ENCODE peak calls at places on chromosomes 11 and 22, in nine cellular contexts. D is breast epithelium, H is right lobe of liver, T is uterus, W is A549, K is adrenal gland, M is ovary, F is spleen, Y is IMR-90. S is an unnamed sample.

GRCh38 chr11:98965775-98966174 is 55.0 kb upstream of the CNTN5 start:
- DNase-seq in D (no peak), H (no peak), T (no peak), W (no peak), K (no peak), M (no peak), F (no peak), Y (no peak), S (no peak)

GRCh38 chr11:46315033-46315738 is 32.1 kb upstream of the DGKZ start:
- DNase-seq in D (no peak), H (no peak), T (peak; percentile 69), W (peak; percentile 98), K (peak; percentile 67), M (peak; percentile 70), F (peak; percentile 81), Y (peak; percentile 71), S (peak; percentile 80)

GRCh38 chr11:114606003-114606801 is 10.6 kb upstream of the NXPE4 start:
- DNase-seq in D (no peak), H (no peak), T (no peak), W (no peak), K (no peak), M (no peak), F (no peak), Y (peak; percentile 3), S (no peak)

GRCh38 chr22:40472036-40472435 is 101.6 kb downstream of the SGSM3 start:
- DNase-seq in D (no peak), H (no peak), T (no peak), W (no peak), K (no peak), M (no peak), F (no peak), Y (no peak), S (no peak)

GRCh38 chr11:73145986-73146575 is 4.0 kb upstream of the FCHSD2 start:
- DNase-seq in D (no peak), H (no peak), T (no peak), W (no peak), K (no peak), M (no peak), F (peak; percentile 56), Y (no peak), S (no peak)

GRCh38 chr11:76266269-76266668 is 60.0 kb upstream of the WNT11 start:
- DNase-seq in D (peak; percentile 28), H (no peak), T (peak; percentile 65), W (peak; percentile 71), K (peak; percentile 41), M (no peak), F (no peak), Y (peak; percentile 79), S (no peak)

GRCh38 chr22:24355574-24355973 is 71.8 kb upstream of the ADORA2A start:
- DNase-seq in D (no peak), H (no peak), T (no peak), W (no peak), K (no peak), M (no peak), F (no peak), Y (no peak), S (no peak)

GRCh38 chr11:83006877-83007330 is 64.8 kb downstream of the RAB30 start:
- DNase-seq in D (no peak), H (no peak), T (no peak), W (no peak), K (peak; percentile 52), M (no peak), F (no peak), Y (no peak), S (no peak)

GRCh38 chr11:121117753-121118152 is 16.7 kb downstream of the TECTA start:
- DNase-seq in D (no peak), H (no peak), T (no peak), W (no peak), K (no peak), M (no peak), F (no peak), Y (no peak), S (no peak)

GRCh38 chr11:6565988-6566703 is 37.3 kb downstream of the RRP8 start:
- DNase-seq in D (no peak), H (no peak), T (no peak), W (no peak), K (no peak), M (no peak), F (peak; percentile 44), Y (no peak), S (no peak)

GRCh38 chr11:91308069-91308468 is 916.5 kb upstream of the FAT3 start:
- DNase-seq in D (no peak), H (no peak), T (no peak), W (no peak), K (no peak), M (no peak), F (no peak), Y (no peak), S (no peak)

GRCh38 chr11:62856333-62856910 is 17.0 kb upstream of the WDR74 start:
- DNase-seq in D (no peak), H (no peak), T (no peak), W (no peak), K (no peak), M (no peak), F (peak; percentile 47), Y (no peak), S (no peak)

GRCh38 chr11:59511675-59512074 is 336 bp downstream of the OR4D9 start:
- DNase-seq in D (no peak), H (no peak), T (no peak), W (no peak), K (no peak), M (no peak), F (no peak), Y (no peak), S (no peak)

GRCh38 chr22:27206001-27206746 is 548.8 kb downstream of the MIAT start:
- DNase-seq in D (no peak), H (no peak), T (no peak), W (no peak), K (no peak), M (no peak), F (no peak), Y (peak; percentile 73), S (no peak)

GRCh38 chr11:25423436-25424184 is 908.3 kb upstream of the ANO3 start:
- DNase-seq in D (no peak), H (no peak), T (peak; percentile 13), W (no peak), K (no peak), M (no peak), F (no peak), Y (peak; percentile 29), S (no peak)

GRCh38 chr11:71197096-71197495 is 55.3 kb downstream of the SHANK2 start:
- DNase-seq in D (no peak), H (no peak), T (no peak), W (no peak), K (no peak), M (no peak), F (peak; percentile 64), Y (no peak), S (no peak)

GRCh38 chr22:24176630-24177029 is 4.7 kb upstream of the SUSD2 start:
- DNase-seq in D (no peak), H (no peak), T (no peak), W (no peak), K (no peak), M (no peak), F (no peak), Y (no peak), S (no peak)

GRCh38 chr11:73473252-73473651 is 97.1 kb downstream of the RELT start:
- DNase-seq in D (no peak), H (no peak), T (no peak), W (no peak), K (no peak), M (no peak), F (no peak), Y (no peak), S (no peak)

GRCh38 chr11:112290462-112290894 is 29.8 kb upstream of the PLET1 start:
- DNase-seq in D (no peak), H (no peak), T (no peak), W (no peak), K (no peak), M (no peak), F (no peak), Y (no peak), S (no peak)

GRCh38 chr22:23385301-23386244 is 194.5 kb downstream of the IGLL1 start:
- DNase-seq in D (peak; percentile 73), H (peak; percentile 81), T (peak; percentile 73), W (peak; percentile 79), K (peak; percentile 84), M (peak; percentile 90), F (peak; percentile 93), Y (peak; percentile 71), S (peak; percentile 94)

GRCh38 chr11:67545280-67545679 is 22.0 kb upstream of the CABP2 start:
- DNase-seq in D (no peak), H (peak; percentile 75), T (no peak), W (no peak), K (no peak), M (no peak), F (no peak), Y (no peak), S (no peak)

GRCh38 chr11:92180664-92181251 is 43.9 kb upstream of the FAT3 start:
- DNase-seq in D (no peak), H (no peak), T (no peak), W (no peak), K (no peak), M (no peak), F (no peak), Y (peak; percentile 47), S (no peak)

GRCh38 chr11:59173964-59174663 is 2.2 kb downstream of the DTX4 start:
- DNase-seq in D (peak; percentile 64), H (peak; percentile 76), T (peak; percentile 54), W (no peak), K (no peak), M (no peak), F (no peak), Y (peak; percentile 59), S (no peak)

GRCh38 chr22:37860796-37861421 is 11.7 kb downstream of the EIF3L start:
- DNase-seq in D (no peak), H (no peak), T (no peak), W (no peak), K (no peak), M (no peak), F (no peak), Y (peak; percentile 7), S (no peak)
- TF ChIP-seq POLR2A in D (no peak), H (no peak), T (no peak), W (no peak), K (no peak), M (no peak), F (no peak), Y (no peak), S (no peak)

GRCh38 chr22:30424471-30425326 is 869 bp upstream of the MTFP1 start:
- DNase-seq in D (no peak), H (no peak), T (no peak), W (no peak), K (no peak), M (no peak), F (no peak), Y (peak; percentile 28), S (no peak)
- H3K4me1 ChIP-seq in D (peaks cover 10% of the 10 kb centered on the region), H (no peaks in the 10 kb centered on the region), T (no peaks in the 10 kb centered on the region), W (peaks cover 39% of the 10 kb centered on the region), K (peaks cover 19% of the 10 kb centered on the region), M (peaks cover 6% of the 10 kb centered on the region), F (peaks cover 33% of the 10 kb centered on the region), Y (peaks cover 24% of the 10 kb centered on the region), S (peaks cover 54% of the 10 kb centered on the region)

GRCh38 chr11:102406099-102406498 is 46.5 kb downstream of the TMEM123 start:
- DNase-seq in D (no peak), H (no peak), T (no peak), W (no peak), K (no peak), M (no peak), F (no peak), Y (no peak), S (no peak)
- TF ChIP-seq POLR2A in D (no peak), H (no peak), T (no peak), W (no peak), K (no peak), M (no peak), F (no peak), Y (no peak), S (no peak)

GRCh38 chr11:313304-313786 is 495 bp upstream of the IFITM1 start:
- DNase-seq in D (no peak), H (no peak), T (no peak), W (no peak), K (no peak), M (no peak), F (peak; percentile 81), Y (no peak), S (no peak)
- H3K4me1 ChIP-seq in D (peaks cover 20% of the 10 kb centered on the region), H (no peaks in the 10 kb centered on the region), T (peaks cover 6% of the 10 kb centered on the region), W (peaks cover 11% of the 10 kb centered on the region), K (peaks cover 6% of the 10 kb centered on the region), M (peaks cover 20% of the 10 kb centered on the region), F (peaks cover 57% of the 10 kb centered on the region), Y (peaks cover 23% of the 10 kb centered on the region), S (peaks cover 27% of the 10 kb centered on the region)

S was measured in testis.